ENCODE peak calls at places on chromosomes 5 and 9, in five cellular contexts. V, N, Z, Y and E are unnamed samples.

GRCh38 chr5:43572357-43572756 is 15.5 kb upstream of the PAIP1 start:
- DNase-seq in V (no peak), N (no peak), Y (no peak), Z (no peak), E (no peak)

GRCh38 chr9:80059191-80059590 is 487.4 kb downstream of the TLE4 start:
- DNase-seq in N (no peak), Y (no peak), Z (no peak), V (no peak), E (no peak)

GRCh38 chr5:127754727-127755126 is 51.5 kb downstream of the CCDC192 start:
- DNase-seq in N (no peak), Z (no peak), V (no peak), Y (no peak), E (no peak)

GRCh38 chr5:93890657-93891056 is 149.3 kb upstream of the POU5F2 start:
- DNase-seq in Z (no peak), Y (no peak), V (no peak), N (no peak), E (no peak)

GRCh38 chr5:77641397-77641943 is 3.0 kb upstream of the OTP start:
- DNase-seq in Z (no peak), Y (no peak), N (no peak), V (no peak), E (no peak)

GRCh38 chr5:9877473-9877872 is 247.3 kb upstream of the TAS2R1 start:
- DNase-seq in Y (no peak), N (no peak), Z (peak; percentile 27), V (no peak), E (no peak)

GRCh38 chr9:101711330-101711941 is 27.0 kb downstream of the GRIN3A start:
- DNase-seq in Z (peak; percentile 55), Y (no peak), V (peak; percentile 23), N (no peak), E (peak; percentile 3)

GRCh38 chr5:61912559-61912958 is 393.4 kb upstream of the KIF2A start:
- DNase-seq in N (no peak), V (no peak), Z (no peak), Y (no peak), E (no peak)

GRCh38 chr5:149489605-149490037 is 61.6 kb downstream of the CSNK1A1 start:
- DNase-seq in N (no peak), V (no peak), Z (no peak), Y (no peak), E (no peak)

GRCh38 chr9:93288891-93289883 is 105.2 kb downstream of the WNK2 start:
- DNase-seq in V (peak; percentile 75), Z (peak; percentile 75), Y (no peak), N (no peak), E (no peak)

GRCh38 chr5:37567566-37567965 is 188.4 kb downstream of the WDR70 start:
- DNase-seq in Z (no peak), N (no peak), V (no peak), Y (no peak), E (no peak)

GRCh38 chr9:80994892-80995291 is 694.5 kb downstream of the TLE1 start:
- DNase-seq in Z (peak; percentile 85), N (no peak), Y (no peak), V (peak; percentile 41), E (peak; percentile 38)

GRCh38 chr5:16345454-16345853 is 120.1 kb downstream of the ZNF622 start:
- DNase-seq in N (no peak), V (no peak), Y (no peak), Z (peak; percentile 40), E (no peak)

GRCh38 chr5:72517961-72518690 is 10.9 kb upstream of the ZNF366 start:
- DNase-seq in Z (no peak), N (no peak), Y (no peak), V (no peak), E (no peak)

GRCh38 chr9:7137040-7137439 is 379.3 kb downstream of the KDM4C start:
- DNase-seq in V (no peak), N (no peak), Z (no peak), Y (no peak), E (no peak)

GRCh38 chr9:129493002-129493713 is 127.7 kb downstream of the C9orf50 start:
- DNase-seq in Z (no peak), Y (no peak), V (no peak), N (no peak), E (no peak)

GRCh38 chr5:125176005-125176390 is 429.6 kb upstream of the ZNF608 start:
- DNase-seq in Z (no peak), V (no peak), Y (no peak), N (no peak), E (no peak)

GRCh38 chr5:52769061-52769460 is 18.7 kb upstream of the ITGA1 start:
- DNase-seq in V (no peak), Y (no peak), Z (no peak), N (no peak), E (no peak)

GRCh38 chr5:58248221-58248620 is 211.7 kb downstream of the PLK2 start:
- DNase-seq in V (no peak), Z (no peak), N (no peak), Y (no peak), E (no peak)

GRCh38 chr5:178201927-178202235 is 2.5 kb upstream of the HNRNPAB start:
- DNase-seq in Y (no peak), Z (peak; percentile 33), N (no peak), V (no peak), E (no peak)

GRCh38 chr5:154384480-154385235 is 61.1 kb upstream of the SAP30L start:
- DNase-seq in Z (no peak), Y (no peak), N (peak; percentile 75), V (no peak), E (no peak)

GRCh38 chr9:113381909-113382411 is 5.2 kb upstream of the HDHD3 start:
- DNase-seq in Z (no peak), V (no peak), Y (no peak), N (no peak), E (no peak)

GRCh38 chr5:108637110-108637509 is 110.6 kb upstream of the FER start:
- DNase-seq in V (no peak), Z (peak; percentile 42), N (no peak), Y (no peak), E (no peak)

GRCh38 chr5:145967296-145967695 is 30.9 kb downstream of the SH3RF2 start:
- DNase-seq in Y (no peak), V (no peak), N (no peak), Z (no peak), E (no peak)

GRCh38 chr5:73282383-73282782 is 109.4 kb downstream of the TMEM174 start:
- DNase-seq in V (no peak), Z (no peak), Y (no peak), N (no peak), E (no peak)

GRCh38 chr9:134192311-134192950 is 28.1 kb upstream of the RNU6ATAC start:
- DNase-seq in V (no peak), N (no peak), Z (no peak), Y (no peak), E (no peak)

GRCh38 chr9:71036501-71036900 is 84.9 kb downstream of the TRPM3 start:
- DNase-seq in Y (no peak), Z (peak; percentile 1), N (no peak), V (no peak), E (peak; percentile 63)